ENCODE peak calls at places on chromosomes 6 and 20, in six cellular contexts. L is fibroblast of pulmonary artery, V is AG09319, I is psoas muscle, B is heart left ventricle, S is mesothelial cell of epicardium. T is an unnamed sample.

GRCh38 chr20:50919567-50919966 is 11.7 kb downstream of the ADNP start:
- DNase-seq in S (no peak), L (peak; percentile 90), V (no peak), I (peak; percentile 74), B (peak; percentile 44), T (no peak)

GRCh38 chr6:110876170-110876773 is 1.7 kb downstream of the AMD1 start:
- DNase-seq in V (peak; percentile 67), L (peak; percentile 93), B (peak; percentile 92), I (peak; percentile 94), S (peak; percentile 26), T (peak; percentile 47)

GRCh38 chr6:107820571-107821261 is 3.4 kb downstream of the SCML4 start:
- DNase-seq in B (no peak), I (no peak), S (no peak), V (no peak), L (peak; percentile 37), T (no peak)

GRCh38 chr20:41701596-41702350 is 83.6 kb upstream of the CHD6 start:
- DNase-seq in V (no peak), S (no peak), I (no peak), L (no peak), B (no peak), T (no peak)

GRCh38 chr20:50379049-50379990 is 130.9 kb upstream of the PTPN1 start:
- DNase-seq in V (peak; percentile 79), I (peak; percentile 98), L (peak; percentile 97), B (peak; percentile 95), S (no peak), T (peak; percentile 52)

GRCh38 chr20:46348231-46348803 is 40.0 kb upstream of the CDH22 start:
- DNase-seq in V (no peak), I (no peak), L (peak; percentile 41), B (no peak), S (no peak), T (no peak)

GRCh38 chr20:57386762-57387161 is 4.4 kb upstream of the RBM38 start:
- DNase-seq in L (no peak), I (peak; percentile 32), S (no peak), V (no peak), B (no peak), T (no peak)

GRCh38 chr6:30227242-30227722 is 14.1 kb upstream of the TRIM26 start:
- DNase-seq in B (no peak), S (no peak), I (no peak), V (no peak), L (no peak), T (no peak)

GRCh38 chr6:118260833-118261232 is 287.3 kb upstream of the PLN start:
- DNase-seq in I (no peak), B (no peak), S (no peak), V (no peak), L (peak; percentile 10), T (no peak)

GRCh38 chr6:166770216-166771116 is 143.4 kb upstream of the RPS6KA2 start:
- DNase-seq in V (no peak), B (no peak), S (no peak), L (no peak), I (no peak), T (no peak)

GRCh38 chr20:51890003-51890402 is 87.7 kb upstream of the SALL4 start:
- DNase-seq in I (no peak), L (no peak), V (no peak), S (no peak), B (no peak), T (no peak)

GRCh38 chr6:42460892-42461291 is 9.2 kb upstream of the TRERF1 start:
- DNase-seq in S (no peak), B (no peak), L (no peak), V (no peak), I (no peak), T (no peak)

GRCh38 chr20:49400410-49400809 is 82.1 kb downstream of the KCNB1 start:
- DNase-seq in S (no peak), B (peak; percentile 56), I (peak; percentile 79), V (no peak), L (peak; percentile 32), T (no peak)

GRCh38 chr20:37081717-37082289 is 14.0 kb downstream of the RBL1 start:
- DNase-seq in B (no peak), V (no peak), L (no peak), I (no peak), S (no peak), T (no peak)

GRCh38 chr6:45724027-45724426 is 291.6 kb downstream of the CLIC5 start:
- DNase-seq in S (no peak), B (no peak), V (no peak), L (no peak), I (no peak), T (no peak)

GRCh38 chr6:28213213-28213523 is 11.9 kb upstream of the ZSCAN9 start:
- DNase-seq in L (no peak), B (no peak), I (no peak), V (no peak), S (no peak), T (no peak)

GRCh38 chr6:127514396-127515227 is 4.5 kb downstream of the MTCL3 start:
- DNase-seq in B (peak; percentile 32), I (peak; percentile 54), V (no peak), S (no peak), L (peak; percentile 67), T (no peak)

GRCh38 chr6:91081452-91082067 is 494.7 kb upstream of the MAP3K7 start:
- DNase-seq in S (no peak), I (no peak), V (no peak), B (no peak), L (peak; percentile 68), T (peak; percentile 2)

GRCh38 chr6:132466952-132467351 is 46.0 kb downstream of the STX7 start:
- DNase-seq in B (no peak), V (no peak), S (no peak), I (no peak), L (no peak), T (no peak)

GRCh38 chr6:167720456-167721285 is 106.0 kb upstream of the AFDN start:
- DNase-seq in B (no peak), L (no peak), V (no peak), I (no peak), S (no peak), T (no peak)

GRCh38 chr6:159908535-159908934 is 17.7 kb downstream of the MAS1 start:
- DNase-seq in S (no peak), B (no peak), V (no peak), I (no peak), L (peak; percentile 27), T (no peak)

GRCh38 chr6:158897236-158897635 is 78.1 kb upstream of the EZR start:
- DNase-seq in B (no peak), I (no peak), L (no peak), S (no peak), V (no peak), T (no peak)

GRCh38 chr6:158892266-158892665 is 73.1 kb upstream of the EZR start:
- DNase-seq in I (no peak), S (no peak), L (no peak), V (no peak), B (no peak), T (no peak)

GRCh38 chr6:158895661-158896060 is 76.5 kb upstream of the EZR start:
- DNase-seq in S (no peak), L (no peak), V (no peak), I (no peak), B (no peak), T (no peak)

DNA sequence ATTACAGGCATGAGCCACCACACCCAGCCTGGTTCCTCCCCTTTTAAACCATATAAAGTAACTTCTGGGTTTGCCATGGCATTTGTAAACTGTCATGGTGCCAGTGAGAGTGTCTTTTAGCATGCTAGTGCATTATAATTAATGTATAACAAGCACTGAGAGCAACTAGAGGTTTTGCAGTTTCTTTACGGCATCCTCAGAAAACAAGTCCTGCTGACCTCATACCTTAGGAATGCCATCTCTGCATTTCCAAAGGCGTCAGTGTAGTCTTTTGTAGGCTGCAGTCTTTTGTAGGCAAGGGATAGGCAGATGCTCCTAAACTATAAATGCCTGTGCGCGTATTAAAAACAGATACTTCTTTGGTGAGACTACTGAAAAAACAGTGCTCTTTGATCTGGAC is 75.0 kb upstream of the EZR start:
- DNase-seq in I (no peak), V (peak; percentile 25), B (no peak), S (no peak), L (peak; percentile 84), T (peak; percentile 89)
- TF ChIP-seq CTCF in I (no peak), V (no peak), B (no peak), S (no peak), L (no peak), T (no peak)

GRCh38 chr20:764255-764654 is 4.0 kb downstream of the SLC52A3 start:
- DNase-seq in I (no peak), S (no peak), B (no peak), L (no peak), V (no peak), T (no peak)

GRCh38 chr20:770691-771090 is 2.4 kb upstream of the SLC52A3 start:
- DNase-seq in I (no peak), B (no peak), L (no peak), S (no peak), V (no peak), T (no peak)

GRCh38 chr20:766906-767305 is 1.4 kb downstream of the SLC52A3 start:
- DNase-seq in I (no peak), S (no peak), B (no peak), V (no peak), L (no peak), T (no peak)

GRCh38 chr20:771741-772464 is 3.6 kb upstream of the SLC52A3 start:
- DNase-seq in S (no peak), I (no peak), V (no peak), B (no peak), L (no peak), T (no peak)

GRCh38 chr20:768426-768978 is at the start of gene SLC52A3:
- DNase-seq in S (no peak), L (no peak), B (peak; percentile 73), I (no peak), V (no peak), T (no peak)
- TF ChIP-seq CTCF in S (no peak), L (no peak), B (peak; percentile 32), I (peak; percentile 14), V (no peak), T (no peak)

GRCh38 chr6:149027484-149027883 is 280.7 kb downstream of the UST start:
- DNase-seq in L (no peak), I (no peak), S (no peak), B (no peak), V (no peak), T (no peak)
- TF ChIP-seq CTCF in L (no peak), I (no peak), S (no peak), B (no peak), V (no peak), T (no peak)

DNA sequence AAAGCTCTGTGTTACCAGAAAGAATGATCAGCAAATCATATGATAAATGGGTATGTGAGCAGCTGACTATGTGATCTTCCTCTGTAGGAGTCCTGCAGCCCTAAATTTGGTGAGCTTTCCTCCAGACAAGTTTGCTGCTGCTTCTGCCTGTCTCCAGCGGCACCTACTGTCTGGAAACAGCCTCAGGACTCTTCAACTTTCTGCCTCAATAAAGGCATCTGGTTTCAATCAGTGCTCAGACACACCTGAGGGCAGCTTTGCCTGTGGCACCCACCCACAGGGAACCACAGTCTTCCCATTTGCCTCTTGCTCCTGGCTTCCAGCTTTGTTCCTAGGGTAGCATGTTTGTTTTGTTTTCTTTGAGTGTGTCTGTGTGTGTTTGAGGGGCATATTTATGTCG is 727.9 kb upstream of the MAN1A1 start:
- DNase-seq in I (no peak), V (no peak), L (peak; percentile 1), B (no peak), S (no peak), T (no peak)
- TF ChIP-seq CTCF in I (no peak), V (no peak), L (peak; percentile 11), B (no peak), S (no peak), T (no peak)